ENCODE peak calls at places on chromosomes 11 and 22, in eight cellular contexts. B is SK-N-SH, K is pancreas, E is fibroblast of lung, Q is right lobe of liver, S is kidney, H is heart left ventricle, I is transverse colon. C is an unnamed sample. For H3K4me1, the result is how much of the 10 kb centered on the place peaks cover.

GRCh38 chr11:65766535-65766934 is 14.2 kb downstream of the AP5B1 start:
- DNase-seq in B (no peak), K (no peak), E (peak), Q (no peak), S (no peak), H (no peak), I (no peak), C (no peak)

GRCh38 chr11:76185931-76186401 is 20.3 kb downstream of the WNT11 start:
- DNase-seq in B (peak), K (no peak), E (peak), Q (no peak), S (peak), H (no peak), I (no peak), C (peak)

GRCh38 chr11:456533-456932 is 6.5 kb downstream of the PTDSS2 start:
- DNase-seq in B (no peak), K (no peak), E (no peak), Q (no peak), S (peak), H (peak), I (no peak), C (no peak)

GRCh38 chr11:64449381-64450167 is 90.6 kb downstream of the RPS6KA4 start:
- DNase-seq in B (peak), K (peak), E (peak), Q (peak), S (no peak), H (peak), I (peak), C (peak)

GRCh38 chr11:113001709-113002108 is 40.5 kb downstream of the NCAM1 start:
- DNase-seq in B (no peak), K (no peak), E (no peak), Q (no peak), S (no peak), H (no peak), I (no peak), C (no peak)

GRCh38 chr11:44047931-44048431 is at the start of gene ACCSL:
- DNase-seq in B (no peak), K (no peak), E (no peak), Q (no peak), S (no peak), H (no peak), I (no peak), C (no peak)

GRCh38 chr11:83157755-83158473 is 983 bp downstream of the PCF11 start:
- DNase-seq in B (peak), K (peak), E (peak), Q (peak), S (peak), H (no peak), I (peak), C (peak)

GRCh38 chr11:41660585-41660984 is 201.1 kb upstream of the LRRC4C start:
- DNase-seq in B (no peak), K (no peak), E (no peak), Q (no peak), S (no peak), H (no peak), I (no peak), C (no peak)

GRCh38 chr11:2515401-2516275 is 70.8 kb downstream of the KCNQ1 start:
- DNase-seq in B (peak), K (peak), E (no peak), Q (no peak), S (peak), H (peak), I (peak), C (peak)

GRCh38 chr22:46990937-46991520 is 228.6 kb downstream of the TBC1D22A start:
- DNase-seq in B (no peak), K (no peak), E (no peak), Q (no peak), S (no peak), H (no peak), I (no peak), C (no peak)

GRCh38 chr22:50481440-50482106 is at the start of gene ADM2:
- DNase-seq in B (peak), K (peak), E (peak), Q (no peak), S (peak), H (peak), I (peak), C (peak)

GRCh38 chr11:21988477-21988876 is 204.4 kb upstream of the ANO5 start:
- DNase-seq in B (peak), K (no peak), E (no peak), Q (no peak), S (no peak), H (no peak), I (no peak), C (no peak)

GRCh38 chr11:130037058-130037457 is 32.6 kb upstream of the APLP2 start:
- DNase-seq in B (no peak), K (no peak), E (peak), Q (no peak), S (no peak), H (no peak), I (peak), C (no peak)

GRCh38 chr11:124725719-124726105 is 14.0 kb upstream of the NRGN start:
- DNase-seq in B (no peak), K (no peak), E (peak), Q (no peak), S (no peak), H (no peak), I (no peak), C (no peak)

GRCh38 chr11:2781413-2782274 is 81.8 kb upstream of the KCNQ1OT1 start:
- DNase-seq in B (no peak), K (no peak), E (peak), Q (peak), S (no peak), H (peak), I (peak), C (peak)

GRCh38 chr11:17410606-17411379 is 22.3 kb upstream of the KCNJ11 start:
- DNase-seq in B (no peak), K (peak), E (no peak), Q (no peak), S (peak), H (no peak), I (peak), C (no peak)

GRCh38 chr11:35398881-35399280 is 20.5 kb downstream of the SLC1A2 start:
- DNase-seq in B (no peak), K (no peak), E (no peak), Q (no peak), S (no peak), H (no peak), I (no peak), C (no peak)

GRCh38 chr11:58466293-58466692 is 24.3 kb upstream of the OR5B12 start:
- DNase-seq in B (no peak), K (no peak), E (no peak), Q (no peak), S (no peak), H (no peak), I (no peak), C (no peak)

GRCh38 chr11:6746626-6747025 is 25.1 kb downstream of the OR2AG2 start:
- DNase-seq in B (no peak), K (no peak), E (no peak), Q (no peak), S (no peak), H (no peak), I (no peak), C (no peak)
- H3K4me3 ChIP-seq in B (no peak), K (no peak), E (no peak), Q (no peak), S (peak), H (peak), I (peak), C (peak)

GRCh38 chr11:120858740-120859139 is 165.2 kb upstream of the TBCEL start:
- DNase-seq in B (no peak), K (no peak), E (no peak), Q (no peak), S (no peak), H (no peak), I (no peak), C (no peak)

GRCh38 chr11:120857508-120857907 is 166.4 kb upstream of the TBCEL start:
- DNase-seq in B (no peak), K (no peak), E (no peak), Q (no peak), S (no peak), H (no peak), I (no peak), C (no peak)

GRCh38 chr11:120854988-120855387 is 168.9 kb upstream of the TBCEL start:
- DNase-seq in B (no peak), K (no peak), E (no peak), Q (no peak), S (no peak), H (no peak), I (no peak), C (no peak)

DNA sequence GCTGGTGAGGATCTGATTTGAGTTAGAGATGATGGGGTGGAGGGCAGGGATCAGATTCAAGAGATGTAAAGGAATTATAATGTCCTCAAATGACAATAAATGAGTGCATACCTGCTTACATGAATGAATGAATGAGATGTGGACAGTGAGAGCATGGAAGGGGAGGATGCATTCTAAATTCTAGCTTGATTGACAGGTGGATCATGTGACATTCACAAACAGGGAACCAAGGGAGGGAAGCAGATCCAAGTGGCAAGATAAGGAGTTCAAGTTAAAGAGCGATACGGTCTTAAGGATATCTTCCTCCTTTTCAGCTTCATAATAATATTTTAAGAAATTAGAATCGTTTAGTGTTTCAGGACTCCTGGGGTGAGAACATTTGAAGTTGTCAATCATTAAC is 170.5 kb upstream of the TBCEL start:
- DNase-seq in B (no peak), K (no peak), E (no peak), Q (no peak), S (no peak), H (no peak), I (no peak), C (no peak)
- H3K27ac ChIP-seq in B (no peak), K (no peak), E (no peak), Q (no peak), S (no peak), H (no peak), I (no peak), C (no peak)

GRCh38 chr11:5610446-5610845 is 14.0 kb downstream of the TRIM6 start:
- DNase-seq in B (no peak), K (no peak), E (no peak), Q (no peak), S (no peak), H (no peak), I (no peak), C (no peak)

GRCh38 chr11:5608778-5609177 is 12.3 kb downstream of the TRIM6 start:
- DNase-seq in B (no peak), K (no peak), E (no peak), Q (no peak), S (no peak), H (no peak), I (no peak), C (no peak)

GRCh38 chr11:5604896-5605295 is 8.5 kb downstream of the TRIM6 start:
- DNase-seq in B (no peak), K (no peak), E (no peak), Q (no peak), S (no peak), H (no peak), I (no peak), C (no peak)

GRCh38 chr11:5603326-5603725 is 6.9 kb downstream of the TRIM6 start:
- DNase-seq in B (no peak), K (no peak), E (no peak), Q (no peak), S (no peak), H (no peak), I (no peak), C (no peak)

GRCh38 chr11:5605849-5606248 is 9.4 kb downstream of the TRIM6 start:
- DNase-seq in B (no peak), K (no peak), E (peak), Q (no peak), S (no peak), H (no peak), I (no peak), C (no peak)
- H3K4me1 ChIP-seq in B (under half), K (under half), E (under half), Q (under half), S (under half), H (under half), I (under half), C (under half)

GRCh38 chr22:45602824-45603301 is 68.8 kb upstream of the ATXN10 start:
- DNase-seq in B (peak), K (no peak), E (peak), Q (no peak), S (peak), H (no peak), I (no peak), C (no peak)
- H3K4me3 ChIP-seq in B (no peak), K (no peak), E (no peak), Q (no peak), S (no peak), H (no peak), I (no peak), C (no peak)

DNA sequence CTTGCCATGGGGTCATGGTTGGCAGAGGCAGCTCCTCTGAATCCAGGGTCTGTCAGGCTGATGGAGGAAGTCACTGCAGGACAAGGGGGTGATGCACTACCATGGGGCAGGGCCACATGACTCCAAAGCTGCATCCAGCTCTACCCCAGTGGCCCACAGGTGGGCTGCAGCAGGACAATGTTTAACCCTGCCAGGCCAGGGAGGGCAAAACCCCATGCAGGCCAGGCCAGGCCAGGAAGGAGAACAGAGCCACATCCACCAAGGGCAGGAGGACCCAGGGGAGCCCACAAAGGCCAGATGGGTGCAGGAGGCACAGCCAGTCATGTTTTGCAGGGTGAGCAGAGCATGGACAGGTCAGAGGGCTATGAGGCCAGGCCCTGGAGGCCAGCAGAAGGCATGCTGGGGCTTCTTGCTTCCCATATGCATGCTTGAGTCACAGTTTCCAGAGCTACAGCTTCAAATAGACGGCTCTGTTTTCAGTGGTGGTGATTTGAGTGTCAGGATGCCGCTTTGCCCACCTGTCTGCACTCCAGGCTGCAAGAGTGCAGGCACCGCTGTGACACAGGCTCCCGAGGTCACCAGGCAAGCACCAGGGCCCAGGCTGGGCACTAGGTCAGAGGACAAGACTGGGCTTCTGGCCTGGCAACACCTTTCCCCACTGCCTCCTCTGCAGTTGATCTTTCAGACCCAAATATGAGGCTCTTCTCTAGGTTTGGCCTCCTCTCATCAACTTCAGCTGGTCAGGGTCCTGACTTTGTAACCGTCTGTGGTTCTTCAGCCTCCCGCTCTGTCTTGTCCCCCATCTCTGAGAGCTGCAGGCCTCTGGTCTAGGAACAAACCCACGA is 22.9 kb downstream of the RSPH14 start:
- DNase-seq in B (no peak), K (no peak), E (no peak), Q (no peak), S (no peak), H (no peak), I (no peak), C (no peak)
- H3K27ac ChIP-seq in B (no peak), K (no peak), E (no peak), Q (no peak), S (no peak), H (no peak), I (no peak), C (no peak)

GRCh38 chr22:40431021-40431420 is 60.6 kb downstream of the SGSM3 start:
- DNase-seq in B (no peak), K (no peak), E (no peak), Q (no peak), S (no peak), H (no peak), I (no peak), C (no peak)

GRCh38 chr22:40432167-40432566 is 61.8 kb downstream of the SGSM3 start:
- DNase-seq in B (no peak), K (no peak), E (no peak), Q (no peak), S (no peak), H (no peak), I (no peak), C (no peak)

GRCh38 chr22:40429481-40429880 is 59.1 kb downstream of the SGSM3 start:
- DNase-seq in B (no peak), K (no peak), E (no peak), Q (no peak), S (no peak), H (no peak), I (no peak), C (no peak)

GRCh38 chr22:40426671-40427070 is 56.3 kb downstream of the SGSM3 start:
- DNase-seq in B (no peak), K (no peak), E (peak), Q (no peak), S (no peak), H (no peak), I (no peak), C (no peak)

DNA sequence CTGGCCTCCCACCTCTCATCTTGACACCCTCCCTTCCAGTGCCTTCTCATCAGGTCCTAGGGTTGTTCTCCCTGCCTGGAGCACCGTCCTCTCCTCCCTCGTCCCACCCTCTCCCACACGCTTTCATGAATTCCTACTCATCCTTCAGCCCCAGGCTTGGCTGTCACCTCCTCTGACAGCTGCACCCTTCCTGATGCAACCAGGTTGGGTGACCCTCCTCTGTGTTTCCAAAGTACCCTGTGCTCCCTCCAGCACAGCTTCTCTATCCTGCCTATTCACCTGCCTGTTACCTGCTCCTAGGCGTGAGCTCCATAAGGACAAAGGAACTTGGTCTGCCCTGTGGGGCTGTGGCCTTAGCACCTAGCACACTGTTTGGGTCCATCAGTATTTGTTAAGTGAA is 58.4 kb downstream of the SGSM3 start:
- DNase-seq in B (no peak), K (no peak), E (no peak), Q (no peak), S (no peak), H (no peak), I (no peak), C (no peak)
- H3K4me1 ChIP-seq in B (under half), K (under half), E (under half), Q (under half), S (under half), H (under half), I (under half), C (under half)